ENCODE peak calls at places on chromosomes 13 and 19, in ten cellular contexts. A is psoas muscle; E is stomach; Q is naive thymus-derived CD4-positive, alpha-beta T cell; R is CD8-positive, alpha-beta T cell; V is suprapubic skin; H is kidney; L is tibial nerve; F is CD4-positive, CD25-positive, alpha-beta regulatory T cell; W is heart left ventricle. U is an unnamed sample.

GRCh38 chr13:111122631-111123030 is 7.5 kb downstream of the ARHGEF7 start:
- DNase-seq in A (no peak), E (no peak), Q (no peak), R (no peak), V (no peak), H (no peak), L (no peak), F (no peak), W (no peak), U (no peak)

GRCh38 chr19:35077411-35078223 is 36.1 kb downstream of the HPN start:
- DNase-seq in A (no peak), E (no peak), Q (no peak), R (no peak), V (no peak), H (no peak), L (no peak), F (no peak), W (no peak), U (no peak)

GRCh38 chr19:53161123-53161522 is 2.3 kb upstream of the ZNF347 start:
- DNase-seq in A (no peak), E (no peak), Q (no peak), R (no peak), V (no peak), H (no peak), L (no peak), F (no peak), W (no peak), U (no peak)

GRCh38 chr13:111792956-111793355 is 274.0 kb upstream of the SOX1 start:
- DNase-seq in A (no peak), E (no peak), Q (no peak), R (no peak), V (no peak), H (peak; percentile 20), L (no peak), F (no peak), W (peak; percentile 11), U (no peak)

GRCh38 chr19:4442846-4443146 is 14.8 kb downstream of the UBXN6 start:
- DNase-seq in A (no peak), E (no peak), Q (no peak), R (no peak), V (no peak), H (no peak), L (no peak), F (no peak), W (no peak), U (no peak)

GRCh38 chr19:49014123-49014869 is 2.6 kb downstream of the LHB start:
- DNase-seq in A (no peak), E (no peak), Q (no peak), R (no peak), V (no peak), H (no peak), L (no peak), F (no peak), W (no peak), U (no peak)

GRCh38 chr13:43786766-43787517 is at the start of gene ENOX1:
- DNase-seq in A (peak; percentile 62), E (peak; percentile 49), Q (no peak), R (no peak), V (peak; percentile 65), H (peak; percentile 92), L (no peak), F (no peak), W (peak; percentile 81), U (no peak)

GRCh38 chr13:55554741-55555140 is 1586.0 kb upstream of the PRR20A start:
- DNase-seq in A (no peak), E (no peak), Q (no peak), R (no peak), V (no peak), H (no peak), L (no peak), F (no peak), W (no peak), U (no peak)

GRCh38 chr19:48752511-48753365 is at the start of gene FUT1:
- DNase-seq in A (peak; percentile 69), E (peak; percentile 95), Q (no peak), R (peak; percentile 26), V (peak; percentile 79), H (peak; percentile 92), L (no peak), F (no peak), W (peak; percentile 81), U (peak; percentile 88)

GRCh38 chr13:100333141-100333540 is 244.2 kb downstream of the PCCA start:
- DNase-seq in A (no peak), E (no peak), Q (no peak), R (no peak), V (no peak), H (no peak), L (no peak), F (no peak), W (no peak), U (no peak)

GRCh38 chr19:41928221-41928683 is at the start of gene ERFL:
- DNase-seq in A (no peak), E (no peak), Q (no peak), R (no peak), V (no peak), H (no peak), L (no peak), F (no peak), W (no peak), U (no peak)

GRCh38 chr19:15622991-15623390 is 8.0 kb downstream of the CYP4F8 start:
- DNase-seq in A (no peak), E (no peak), Q (no peak), R (no peak), V (no peak), H (no peak), L (no peak), F (no peak), W (no peak), U (no peak)

DNA sequence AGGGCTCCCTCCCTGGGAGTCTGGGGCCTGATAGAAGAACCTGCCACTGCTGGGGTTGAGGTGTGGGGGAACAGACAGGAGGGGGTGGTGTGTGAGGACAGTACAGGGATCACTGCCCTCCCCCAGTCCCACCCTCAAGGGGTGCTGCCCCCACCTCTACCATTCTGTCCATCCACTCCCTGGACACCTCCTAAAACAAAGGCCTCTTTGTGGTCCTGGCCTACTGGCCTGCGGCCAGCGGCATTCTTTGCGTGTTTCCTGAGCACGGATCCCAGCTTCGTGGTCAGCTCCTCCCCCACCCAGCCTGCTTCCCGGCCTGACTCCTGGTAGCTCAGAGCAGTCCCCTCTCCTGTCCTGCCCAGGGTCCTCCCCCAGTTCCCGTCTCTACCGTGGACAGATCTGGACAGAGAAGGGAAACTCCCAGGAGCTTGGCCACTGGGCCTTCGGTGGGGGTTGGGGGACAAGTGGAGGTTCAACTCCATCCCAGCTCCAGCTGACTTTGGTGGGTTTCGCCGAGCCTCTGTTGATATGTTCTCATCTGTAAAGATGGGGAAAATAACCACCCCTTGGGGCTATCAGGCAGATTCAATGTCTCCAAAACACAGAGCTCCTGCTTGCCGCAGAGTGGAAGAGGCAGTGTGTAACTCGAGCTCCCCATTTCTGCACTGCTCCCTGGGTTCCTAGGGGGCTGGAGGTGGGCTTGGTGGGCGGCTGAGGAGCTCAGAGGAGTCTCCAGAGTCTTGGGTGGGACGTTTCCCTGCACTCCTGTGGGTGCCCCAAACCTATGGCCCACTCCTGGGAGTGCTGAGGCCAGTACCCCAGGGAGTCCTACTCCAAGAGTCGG is 48.7 kb downstream of the LYL1 start:
- DNase-seq in A (peak; percentile 87), E (peak; percentile 89), Q (no peak), R (no peak), V (peak; percentile 90), H (peak; percentile 96), L (peak; percentile 83), F (no peak), W (peak; percentile 95), U (no peak)
- H3K4me1 ChIP-seq in A (peaks cover 100% of the 10 kb centered on the region), E (peaks cover 99% of the 10 kb centered on the region), Q (no peaks in the 10 kb centered on the region), R (peaks cover 7% of the 10 kb centered on the region), V (peaks cover 99% of the 10 kb centered on the region), H (peaks cover 49% of the 10 kb centered on the region), L (peaks cover 82% of the 10 kb centered on the region), F (no peaks in the 10 kb centered on the region), W (peaks cover 90% of the 10 kb centered on the region), U (peaks cover 15% of the 10 kb centered on the region)

DNA sequence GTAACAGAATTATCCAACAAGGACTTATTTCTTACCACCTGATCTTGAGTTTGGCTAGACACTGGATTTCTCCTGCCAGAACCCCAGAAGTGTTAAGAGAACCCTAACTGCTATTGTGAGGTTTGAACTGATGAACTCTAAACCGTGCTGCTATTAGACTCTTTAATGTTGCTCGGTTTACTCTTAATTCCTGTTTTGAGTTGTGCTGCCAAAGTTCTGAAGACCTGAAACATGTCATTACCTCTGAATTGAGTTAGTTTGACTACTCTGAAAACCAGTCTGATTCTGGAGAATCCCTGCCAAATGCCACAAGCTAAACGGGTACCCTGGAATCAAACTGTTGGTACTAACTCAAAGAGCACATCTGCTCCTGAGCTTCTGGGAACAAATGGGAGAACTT is 215.5 kb downstream of the KLF12 start:
- DNase-seq in A (no peak), E (no peak), Q (no peak), R (no peak), V (no peak), H (no peak), L (no peak), F (no peak), W (no peak), U (no peak)
- H3K4me1 ChIP-seq in A (no peaks in the 10 kb centered on the region), E (peaks cover 14% of the 10 kb centered on the region), Q (peaks cover 15% of the 10 kb centered on the region), R (no peaks in the 10 kb centered on the region), V (peaks cover 5% of the 10 kb centered on the region), H (no peaks in the 10 kb centered on the region), L (no peaks in the 10 kb centered on the region), F (peaks cover 8% of the 10 kb centered on the region), W (peaks cover 6% of the 10 kb centered on the region), U (peaks cover 1% of the 10 kb centered on the region)

DNA sequence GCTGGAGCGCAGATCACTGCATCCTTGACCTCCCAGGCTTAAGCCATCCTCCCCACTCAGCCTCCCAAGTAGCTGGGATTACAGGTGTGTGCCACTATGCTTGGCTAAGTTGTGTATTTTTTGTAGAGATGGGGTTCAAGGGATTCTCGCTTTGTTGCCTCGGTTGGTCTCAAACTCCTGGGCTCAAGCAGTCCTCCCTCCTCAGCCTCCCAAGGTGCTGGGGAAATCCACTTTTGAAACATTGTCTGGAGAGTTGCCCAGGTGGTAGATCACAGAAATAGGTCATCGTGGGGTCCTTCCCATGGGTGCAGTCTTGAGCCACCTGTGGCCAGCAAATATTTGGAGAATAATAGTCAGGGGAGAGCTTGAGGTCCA is 5.2 kb downstream of the LDLR start:
- DNase-seq in A (no peak), E (no peak), Q (no peak), R (no peak), V (no peak), H (no peak), L (no peak), F (no peak), W (no peak), U (no peak)
- H3K4me1 ChIP-seq in A (peaks cover 9% of the 10 kb centered on the region), E (peaks cover 64% of the 10 kb centered on the region), Q (peaks cover 49% of the 10 kb centered on the region), R (peaks cover 49% of the 10 kb centered on the region), V (peaks cover 69% of the 10 kb centered on the region), H (peaks cover 13% of the 10 kb centered on the region), L (peaks cover 26% of the 10 kb centered on the region), F (peaks cover 57% of the 10 kb centered on the region), W (peaks cover 19% of the 10 kb centered on the region), U (no peaks in the 10 kb centered on the region)

DNA sequence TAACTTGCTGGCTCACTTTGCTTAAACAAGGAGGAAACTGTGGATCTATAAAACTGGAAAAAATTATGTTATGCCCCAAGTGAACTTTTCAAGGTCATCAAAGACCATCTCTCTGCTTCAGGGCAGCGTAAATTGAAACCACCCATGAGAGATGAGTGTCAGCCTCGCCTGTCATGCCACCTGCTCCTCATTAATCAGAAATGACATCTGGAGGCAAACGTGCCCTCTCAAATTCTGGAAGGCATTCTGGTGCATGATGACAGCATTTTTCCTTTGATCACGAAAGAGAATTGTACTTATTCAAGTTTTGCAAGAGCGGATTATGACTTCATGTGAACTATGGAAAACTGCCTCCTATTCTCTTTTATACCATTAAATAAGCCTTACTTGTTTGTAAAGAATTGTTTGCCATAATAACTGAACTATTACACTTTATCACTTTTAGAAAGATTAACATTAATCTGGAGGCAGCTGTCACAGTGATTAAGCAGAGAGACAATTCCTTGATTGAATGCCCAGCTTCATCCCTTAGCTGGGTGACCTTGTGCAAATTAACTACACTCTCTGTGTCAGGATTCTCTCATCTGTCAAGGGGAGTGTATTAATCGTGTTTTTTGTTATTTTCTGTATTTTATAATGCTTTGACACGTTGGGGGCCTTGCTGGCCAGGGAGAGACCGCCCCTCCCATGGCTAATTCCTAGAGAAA is 17.0 kb upstream of the SACS start:
- DNase-seq in A (peak; percentile 37), E (no peak), Q (no peak), R (no peak), V (no peak), H (no peak), L (no peak), F (no peak), W (no peak), U (no peak)
- H3K4me1 ChIP-seq in A (peaks cover 23% of the 10 kb centered on the region), E (no peaks in the 10 kb centered on the region), Q (no peaks in the 10 kb centered on the region), R (no peaks in the 10 kb centered on the region), V (peaks cover 4% of the 10 kb centered on the region), H (no peaks in the 10 kb centered on the region), L (no peaks in the 10 kb centered on the region), F (no peaks in the 10 kb centered on the region), W (no peaks in the 10 kb centered on the region), U (peaks cover 4% of the 10 kb centered on the region)